ENCODE peak calls at places on chromosomes 4 and X, in nine cellular contexts. S is stimulated activated CD4-positive, alpha-beta T cell treated with anti-CD3 and anti-CD28 coated beads, TNF-alpha, amount 100 ng/mL, for 4 hours; O is H4; K is iPS-NIHi11; T is D341Med; Z is HFFc6; U is activated CD4-positive, alpha-beta T cell treated with anti-CD3 and anti-CD28 coated beads for 1 hour; C is myocyte; B is SK-N-DZ. X is an unnamed sample.

GRCh38 chrX:150200820-150201287 is 162.3 kb upstream of the MAMLD1 start:
- DNase-seq in O (peak), K (no peak), U (no peak), T (no peak), Z (peak), B (no peak), S (peak), C (peak), X (peak)

GRCh38 chrX:23742174-23742692 is 843 bp downstream of the ACOT9 start:
- DNase-seq in C (peak), B (peak), S (no peak), T (peak), Z (peak), O (peak), K (peak), U (no peak), X (peak)

GRCh38 chrX:134529481-134529880 is 69.5 kb downstream of the HPRT1 start:
- DNase-seq in C (no peak), U (no peak), B (no peak), O (no peak), T (no peak), K (no peak), S (no peak), Z (no peak), X (no peak)

GRCh38 chrX:39152106-39152649 is 350.9 kb downstream of the MID1IP1 start:
- DNase-seq in C (peak), U (no peak), Z (no peak), O (no peak), T (peak), S (no peak), K (peak), B (peak), X (peak)

GRCh38 chrX:121496966-121497365 is 449.6 kb downstream of the GLUD2 start:
- DNase-seq in C (no peak), K (no peak), B (no peak), S (no peak), Z (no peak), U (no peak), T (no peak), O (no peak), X (no peak)

GRCh38 chr4:153616005-153616555 is 68.0 kb upstream of the TLR2 start:
- DNase-seq in U (peak), K (no peak), O (no peak), B (no peak), C (no peak), T (no peak), S (peak), Z (no peak), X (no peak)

GRCh38 chrX:79195027-79195426 is 50.5 kb downstream of the GPR174 start:
- DNase-seq in Z (no peak), S (no peak), C (no peak), K (no peak), U (no peak), T (no peak), O (no peak), B (no peak), X (no peak)

GRCh38 chr4:6549890-6550620 is 24.9 kb upstream of the MAN2B2 start:
- DNase-seq in O (no peak), Z (no peak), S (no peak), T (no peak), C (no peak), K (no peak), B (no peak), U (no peak), X (no peak)

GRCh38 chr4:18691431-18692200 is 670.1 kb upstream of the LCORL start:
- DNase-seq in B (peak), T (no peak), O (no peak), S (no peak), K (peak), Z (no peak), U (no peak), C (no peak), X (no peak)

GRCh38 chrX:119477812-119478232 is 9.6 kb downstream of the SLC25A5 start:
- DNase-seq in T (no peak), B (no peak), U (no peak), K (no peak), S (no peak), Z (peak), C (peak), O (peak), X (no peak)

GRCh38 chrX:22399793-22400192 is 127.1 kb downstream of the CBLL2 start:
- DNase-seq in O (peak), U (no peak), Z (no peak), C (no peak), T (no peak), B (no peak), S (no peak), K (no peak), X (no peak)

GRCh38 chr4:37489697-37490096 is 196.5 kb downstream of the RELL1 start:
- DNase-seq in Z (no peak), B (no peak), S (no peak), C (no peak), O (no peak), K (no peak), U (no peak), T (no peak), X (no peak)

GRCh38 chr4:133146574-133147198 is 2.4 kb upstream of the PCDH10 start:
- DNase-seq in S (no peak), O (peak), T (peak), B (peak), Z (peak), U (no peak), C (peak), K (peak), X (peak)

GRCh38 chrX:71214604-71215334 is 8.3 kb upstream of the GJB1 start:
- DNase-seq in C (no peak), S (no peak), K (no peak), U (no peak), B (no peak), T (no peak), O (no peak), Z (no peak), X (no peak)

GRCh38 chrX:150446151-150446550 is 83.0 kb downstream of the MAMLD1 start:
- DNase-seq in Z (no peak), B (no peak), C (no peak), O (no peak), T (no peak), U (no peak), K (no peak), S (no peak), X (no peak)

GRCh38 chrX:48936429-48937064 is 17.7 kb upstream of the PIM2 start:
- DNase-seq in K (no peak), S (no peak), B (no peak), U (no peak), T (no peak), C (no peak), O (no peak), Z (no peak), X (no peak)

GRCh38 chr4:77820836-77821561 is 1.8 kb upstream of the CNOT6L start:
- DNase-seq in U (no peak), O (no peak), Z (no peak), C (peak), K (no peak), S (no peak), B (no peak), T (peak), X (no peak)

GRCh38 chrX:5113128-5113527 is 1115.5 kb downstream of the NLGN4X start:
- DNase-seq in U (no peak), O (peak), S (no peak), Z (no peak), B (peak), K (peak), T (no peak), C (peak), X (no peak)

GRCh38 chr4:8082517-8083055 is 76.0 kb downstream of the ABLIM2 start:
- DNase-seq in S (no peak), C (no peak), K (no peak), U (no peak), O (no peak), B (no peak), Z (no peak), T (no peak), X (no peak)

GRCh38 chrX:22159071-22159470 is 113.6 kb upstream of the CBLL2 start:
- DNase-seq in C (peak), B (no peak), K (no peak), U (no peak), T (no peak), O (no peak), S (no peak), Z (peak), X (no peak)

GRCh38 chr4:53481586-53481985 is 104.1 kb downstream of the FIP1L1 start:
- DNase-seq in O (no peak), K (no peak), B (no peak), U (no peak), Z (no peak), C (no peak), T (no peak), S (no peak), X (no peak)

GRCh38 chrX:120731386-120731785 is 101.5 kb upstream of the C1GALT1C1 start:
- DNase-seq in O (no peak), S (no peak), T (no peak), Z (no peak), C (no peak), B (no peak), U (no peak), K (no peak), X (no peak)